ENCODE peak calls at places on chromosome 9, in seven cellular contexts. M is astrocyte of the spinal cord, V is AG10803, R is suprapubic skin, C is GM12865, E is breast epithelium, I is bronchial epithelial cell. U is an unnamed sample.

GRCh38 chr9:14326264-14326826 is 12.4 kb upstream of the NFIB start:
- DNase-seq in M (peak), V (peak), R (no peak), C (peak), E (no peak), I (peak), U (peak)

GRCh38 chr9:93893899-93894690 is 61.1 kb downstream of the BARX1 start:
- DNase-seq in M (no peak), V (no peak), R (peak), C (no peak), E (peak), I (no peak), U (no peak)

GRCh38 chr9:95018099-95018927 is 291.8 kb downstream of the AOPEP start:
- DNase-seq in M (peak), V (peak), R (no peak), C (no peak), E (no peak), I (peak), U (peak)

GRCh38 chr9:126559296-126559695 is 54.4 kb upstream of the LMX1B start:
- DNase-seq in M (no peak), V (no peak), R (no peak), C (no peak), E (no peak), I (no peak), U (no peak)

GRCh38 chr9:79189511-79189924 is 382.2 kb upstream of the TLE4 start:
- DNase-seq in M (peak), V (peak), R (no peak), C (no peak), E (no peak), I (no peak), U (no peak)

GRCh38 chr9:76395381-76395780 is 1.2 kb upstream of the RFK start:
- DNase-seq in M (no peak), V (no peak), R (no peak), C (no peak), E (no peak), I (no peak), U (no peak)

GRCh38 chr9:122201641-122202040 is 27.1 kb downstream of the LHX6 start:
- DNase-seq in M (peak), V (peak), R (no peak), C (no peak), E (no peak), I (no peak), U (no peak)

GRCh38 chr9:2872941-2873323 is 29.0 kb upstream of the PUM3 start:
- DNase-seq in M (no peak), V (no peak), R (no peak), C (no peak), E (no peak), I (no peak), U (peak)

GRCh38 chr9:76932778-76933177 is 26.9 kb upstream of the PRUNE2 start:
- DNase-seq in M (no peak), V (peak), R (no peak), C (no peak), E (no peak), I (no peak), U (no peak)

GRCh38 chr9:109166771-109167601 is at the start of gene FRRS1L:
- DNase-seq in M (no peak), V (no peak), R (no peak), C (no peak), E (no peak), I (no peak), U (no peak)

GRCh38 chr9:124284940-124285441 is 27.2 kb downstream of the NEK6 start:
- DNase-seq in M (peak), V (peak), R (no peak), C (no peak), E (no peak), I (no peak), U (no peak)

GRCh38 chr9:38689678-38690077 is 30.3 kb downstream of the FAM240B start:
- DNase-seq in M (peak), V (peak), R (no peak), C (no peak), E (no peak), I (no peak), U (no peak)

DNA sequence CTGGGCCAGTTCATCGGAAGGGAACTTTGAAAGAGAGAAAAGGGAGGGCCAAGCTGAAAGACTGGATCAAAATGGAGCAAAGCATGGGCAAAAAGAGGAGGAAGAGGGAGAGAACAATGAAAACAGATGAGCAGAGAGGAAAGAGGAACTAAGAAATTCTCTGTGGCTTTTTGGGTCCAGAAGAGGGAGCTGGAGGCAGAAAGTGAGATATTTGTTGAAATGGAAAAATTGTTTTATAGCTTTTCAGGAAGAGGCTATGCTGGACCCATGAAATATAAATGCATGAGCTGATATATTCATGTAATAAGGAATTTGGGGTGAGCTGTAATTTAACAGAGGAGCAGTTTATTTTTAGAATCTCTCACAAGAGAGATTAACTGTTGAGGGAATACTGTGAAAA is 457.3 kb downstream of the DMAC1 start:
- DNase-seq in M (no peak), V (no peak), R (no peak), C (peak), E (no peak), I (no peak), U (no peak)
- TF ChIP-seq CTCF in M (peak), V (peak), R (no peak), C (no peak), E (no peak), I (no peak), U (no peak)

GRCh38 chr9:116317503-116317902 is 163.9 kb downstream of the PAPPA start:
- DNase-seq in M (no peak), V (no peak), R (no peak), C (no peak), E (no peak), I (no peak), U (no peak)

GRCh38 chr9:116310212-116310611 is 156.6 kb downstream of the PAPPA start:
- DNase-seq in M (no peak), V (no peak), R (no peak), C (no peak), E (no peak), I (no peak), U (no peak)

GRCh38 chr9:116316231-116316630 is 162.6 kb downstream of the PAPPA start:
- DNase-seq in M (no peak), V (no peak), R (no peak), C (no peak), E (no peak), I (no peak), U (no peak)

GRCh38 chr9:116312221-116312620 is 158.6 kb downstream of the PAPPA start:
- DNase-seq in M (peak), V (no peak), R (no peak), C (no peak), E (no peak), I (no peak), U (no peak)

DNA sequence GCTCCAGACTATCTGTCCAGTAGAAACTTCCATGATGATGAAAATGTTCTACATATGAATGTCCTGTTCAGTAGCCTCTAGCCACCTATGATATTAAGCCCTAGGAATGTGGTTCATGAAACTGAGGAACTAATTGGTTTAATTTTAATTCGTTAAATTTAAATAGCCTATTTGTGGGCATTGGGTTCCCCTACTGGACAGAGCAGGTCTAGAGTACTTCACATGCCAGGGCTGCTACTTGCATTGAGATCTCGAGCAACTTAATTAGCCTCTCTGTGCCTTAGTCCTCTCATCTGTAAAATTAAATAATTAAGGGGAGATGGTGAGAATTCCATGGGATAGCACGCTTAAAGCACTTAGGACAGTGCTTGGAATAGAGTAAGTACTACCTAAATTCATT is 160.0 kb downstream of the PAPPA start:
- DNase-seq in M (no peak), V (no peak), R (no peak), C (no peak), E (no peak), I (no peak), U (peak)
- TF ChIP-seq CTCF in M (peak), V (peak), R (no peak), C (no peak), E (no peak), I (no peak), U (no peak)

GRCh38 chr9:83313771-83314170 is 224.4 kb downstream of the FRMD3 start:
- DNase-seq in M (no peak), V (no peak), R (no peak), C (no peak), E (no peak), I (no peak), U (no peak)
- TF ChIP-seq CTCF in M (no peak), V (no peak), R (no peak), C (no peak), E (no peak), I (no peak), U (no peak)

GRCh38 chr9:28853487-28853886 is 1280.2 kb upstream of the C9orf72 start:
- DNase-seq in M (no peak), V (no peak), R (no peak), C (no peak), E (no peak), I (no peak), U (no peak)
- TF ChIP-seq CTCF in M (no peak), V (no peak), R (no peak), C (no peak), E (no peak), I (no peak), U (peak)

GRCh38 chr9:128828267-128828666 is 1.3 kb downstream of the SPOUT1 start:
- DNase-seq in M (no peak), V (no peak), R (no peak), C (no peak), E (no peak), I (no peak), U (no peak)
- TF ChIP-seq CTCF in M (no peak), V (no peak), R (no peak), C (no peak), E (no peak), I (no peak), U (no peak)

GRCh38 chr9:104025945-104026344 is 68.2 kb upstream of the SMC2 start:
- DNase-seq in M (no peak), V (peak), R (no peak), C (no peak), E (no peak), I (no peak), U (no peak)
- TF ChIP-seq CTCF in M (no peak), V (no peak), R (no peak), C (no peak), E (no peak), I (no peak), U (no peak)

DNA sequence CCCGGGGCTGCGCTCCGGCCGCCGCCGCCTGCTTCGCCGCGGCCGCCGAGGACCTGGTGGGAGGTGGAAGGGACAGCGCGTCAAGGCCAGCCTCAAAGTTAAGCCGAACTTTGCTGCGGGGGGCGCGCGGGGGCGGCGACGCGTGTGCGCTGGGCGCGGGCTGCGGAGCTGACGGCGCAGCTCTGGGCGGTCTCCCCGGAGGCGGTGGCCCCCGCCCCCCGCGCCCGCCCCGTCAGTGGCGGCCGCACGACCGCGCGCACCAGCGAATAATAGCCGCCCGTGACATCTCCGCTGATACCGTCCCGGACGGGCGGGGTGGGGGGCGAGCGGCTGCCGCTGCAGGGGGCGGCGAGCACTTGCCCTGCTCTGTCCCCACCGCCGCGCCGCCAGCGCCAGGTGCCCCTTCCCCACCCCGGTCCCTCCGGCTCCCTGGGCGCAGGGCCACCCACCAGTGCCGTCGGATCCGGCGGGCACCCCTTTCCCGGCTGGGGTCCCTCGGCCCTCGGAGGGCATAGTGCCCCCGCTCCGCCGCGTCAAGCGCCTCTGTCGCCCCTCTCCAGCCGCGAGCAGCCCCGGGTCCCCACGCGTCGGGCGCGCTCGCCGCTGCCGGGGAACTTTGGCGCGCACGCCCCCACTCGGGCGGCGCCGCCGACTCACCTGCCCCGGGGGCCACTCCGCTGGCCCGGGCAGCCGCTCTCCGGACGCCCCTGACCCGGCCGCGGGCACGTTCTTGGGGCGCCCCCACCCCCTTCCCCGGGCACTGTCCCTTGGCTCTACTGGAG is 772 bp upstream of the FAM78A start:
- DNase-seq in M (no peak), V (no peak), R (no peak), C (peak), E (no peak), I (no peak), U (no peak)
- TF ChIP-seq CTCF in M (no peak), V (no peak), R (no peak), C (no peak), E (no peak), I (no peak), U (no peak)